ENCODE peak calls at places on chromosomes 12 and 14, in eight cellular contexts. J, D, L, S, V, P, W and X are unnamed samples.
A peak's percentile ranks its signal among the peaks of the same experiment; 100 is the strongest.

GRCh38 chr12:113862570-113863454 is 103.3 kb downstream of the RBM19 start:
- DNase-seq in V (peak; percentile 20), S (no peak), J (no peak), D (no peak), W (no peak), L (no peak), P (peak; percentile 94), X (no peak)

GRCh38 chr12:110934093-110934852 is 13.9 kb upstream of the MYL2 start:
- DNase-seq in V (peak; percentile 77), L (no peak), D (no peak), J (no peak), W (no peak), S (no peak), P (no peak), X (no peak)

GRCh38 chr14:100547633-100548294 is 39.5 kb downstream of the BEGAIN start:
- DNase-seq in P (peak; percentile 21), V (no peak), W (peak; percentile 68), S (peak; percentile 60), D (peak; percentile 61), L (no peak), J (peak; percentile 82), X (peak; percentile 91)

GRCh38 chr14:50791201-50791600 is 39.8 kb downstream of the NIN start:
- DNase-seq in D (no peak), L (no peak), W (no peak), P (no peak), V (no peak), J (no peak), S (no peak), X (no peak)

GRCh38 chr14:75370416-75371205 is 57.2 kb upstream of the JDP2 start:
- DNase-seq in V (no peak), L (no peak), S (no peak), D (no peak), J (no peak), P (no peak), W (no peak), X (no peak)

GRCh38 chr12:32069071-32069470 is 37.6 kb upstream of the BICD1 start:
- DNase-seq in V (peak; percentile 59), J (no peak), W (no peak), S (no peak), P (no peak), D (no peak), L (no peak), X (no peak)

GRCh38 chr12:106915635-106916026 is 40.1 kb upstream of the TMEM263 start:
- DNase-seq in W (no peak), V (no peak), L (no peak), J (no peak), P (no peak), D (no peak), S (no peak), X (no peak)

GRCh38 chr12:50615534-50616296 is 110.9 kb downstream of the DIP2B start:
- DNase-seq in P (peak; percentile 37), L (no peak), D (no peak), V (peak; percentile 51), J (no peak), W (no peak), S (no peak), X (no peak)

GRCh38 chr14:78081245-78081644 is 88.9 kb upstream of the NRXN3 start:
- DNase-seq in D (no peak), P (no peak), L (no peak), W (no peak), S (no peak), V (no peak), J (no peak), X (no peak)

GRCh38 chr14:95482967-95483842 is 33.2 kb downstream of the SYNE3 start:
- DNase-seq in L (no peak), P (peak; percentile 97), V (peak; percentile 67), W (peak; percentile 63), S (peak; percentile 84), D (peak; percentile 67), J (peak; percentile 71), X (peak; percentile 28)

GRCh38 chr14:95620659-95621059 is 65.6 kb upstream of the TCL1B start:
- DNase-seq in V (no peak), P (no peak), S (no peak), J (no peak), L (no peak), W (no peak), D (no peak), X (no peak)

GRCh38 chr12:94457331-94457730 is 2.3 kb downstream of the CEP83 start:
- DNase-seq in P (no peak), D (no peak), L (no peak), J (no peak), V (no peak), W (no peak), S (no peak), X (no peak)

GRCh38 chr12:16555630-16556029 is 50.3 kb downstream of the LMO3 start:
- DNase-seq in V (no peak), P (peak; percentile 87), J (no peak), W (no peak), S (no peak), D (no peak), L (no peak), X (no peak)

GRCh38 chr12:1795785-1796514 is 24.4 kb upstream of the LRTM2 start:
- DNase-seq in V (peak; percentile 90), D (peak; percentile 95), J (peak; percentile 96), W (peak; percentile 92), S (peak; percentile 94), P (peak; percentile 81), L (peak; percentile 95), X (peak; percentile 94)
- TF ChIP-seq POLR2A in V (peak; percentile 87), D (no peak), J (peak; percentile 82), W (peak; percentile 70), S (peak; percentile 37), P (peak; percentile 43), L (peak; percentile 89), X (peak; percentile 72)

GRCh38 chr12:47819544-47819901 is 180 bp downstream of the HDAC7 start:
- DNase-seq in D (no peak), L (no peak), J (no peak), W (no peak), V (no peak), S (no peak), P (no peak), X (no peak)

GRCh38 chr12:47819902-47820630 is at the start of gene HDAC7:
- DNase-seq in W (peak; percentile 94), J (peak; percentile 85), D (peak; percentile 84), S (peak; percentile 85), L (peak; percentile 85), V (peak; percentile 86), P (peak; percentile 72), X (peak; percentile 80)

GRCh38 chr12:47821346-47821706 is 1.6 kb upstream of the HDAC7 start:
- DNase-seq in W (no peak), S (no peak), P (no peak), V (no peak), L (no peak), D (no peak), J (no peak), X (no peak)

GRCh38 chr12:47822386-47822785 is 2.7 kb upstream of the HDAC7 start:
- DNase-seq in L (no peak), D (no peak), S (no peak), V (no peak), W (no peak), P (no peak), J (no peak), X (no peak)

GRCh38 chr12:47820631-47821345 is 1.1 kb upstream of the HDAC7 start:
- DNase-seq in S (peak; percentile 78), P (peak; percentile 95), W (peak; percentile 87), J (peak; percentile 74), D (peak; percentile 72), V (peak; percentile 91), L (no peak), X (peak; percentile 89)
- TF ChIP-seq POLR2A in S (peak; percentile 86), P (no peak), W (peak; percentile 76), J (peak; percentile 9), D (no peak), V (peak; percentile 70), L (no peak), X (peak; percentile 45)

GRCh38 chr14:37586783-37587428 is 8.1 kb downstream of the FOXA1 start:
- DNase-seq in D (no peak), V (no peak), W (no peak), J (no peak), P (no peak), S (no peak), L (no peak), X (no peak)

GRCh38 chr14:37584211-37585100 is 10.6 kb downstream of the FOXA1 start:
- DNase-seq in D (peak; percentile 61), W (no peak), S (no peak), L (no peak), J (peak; percentile 61), V (no peak), P (no peak), X (no peak)

GRCh38 chr14:37585971-37586759 is 8.9 kb downstream of the FOXA1 start:
- DNase-seq in S (no peak), P (no peak), V (no peak), J (no peak), W (no peak), L (no peak), D (no peak), X (no peak)

GRCh38 chr14:37585101-37585479 is 10.0 kb downstream of the FOXA1 start:
- DNase-seq in L (no peak), D (peak; percentile 69), P (no peak), S (no peak), V (no peak), J (peak; percentile 41), W (no peak), X (no peak)

DNA sequence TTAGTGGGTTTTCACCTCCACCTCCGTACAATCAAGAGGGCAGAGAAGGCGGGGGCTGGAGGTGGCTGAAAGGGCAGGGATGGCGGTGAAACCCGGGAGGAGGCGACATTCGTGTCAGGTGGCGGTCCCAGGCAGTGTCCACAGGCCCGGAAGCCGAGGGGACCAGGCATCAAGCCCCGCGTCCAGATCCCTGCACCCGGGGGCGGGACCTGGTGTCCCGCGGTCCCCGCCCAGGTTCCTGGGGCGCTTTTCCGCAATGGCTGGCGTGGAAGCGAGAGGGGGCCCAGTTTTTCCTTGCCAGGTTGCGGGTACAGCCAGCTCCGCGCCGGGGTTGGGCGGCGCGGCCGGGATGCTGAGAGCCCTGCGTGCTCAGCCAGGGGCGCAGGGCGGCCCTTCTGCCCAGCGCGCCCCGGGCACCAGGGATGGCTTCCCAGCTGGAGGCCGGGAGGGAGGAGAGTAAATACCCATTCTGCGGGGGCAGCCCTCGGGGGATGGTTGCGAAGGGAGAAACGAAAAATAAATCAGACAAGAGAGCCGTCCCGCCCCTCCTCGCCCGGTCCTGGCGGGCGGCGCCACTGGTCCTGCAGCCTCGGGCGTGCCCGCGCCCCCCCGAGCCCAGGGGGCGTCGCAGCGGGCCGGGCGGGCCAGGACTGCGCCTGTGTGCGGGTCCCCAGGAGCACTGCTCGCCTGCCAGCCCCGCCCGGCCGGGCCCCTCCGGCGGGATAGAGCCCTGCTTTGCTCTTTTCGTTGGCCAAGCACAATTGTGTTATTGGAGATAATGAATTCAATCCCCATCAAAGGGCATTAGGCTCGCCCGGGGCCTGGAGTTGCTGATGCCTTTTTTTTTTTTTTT is 11.5 kb downstream of the FOXA1 start:
- DNase-seq in P (no peak), W (no peak), L (no peak), V (peak; percentile 55), J (peak; percentile 48), S (no peak), D (no peak), X (no peak)
- TF ChIP-seq POLR2A in P (no peak), W (no peak), L (no peak), V (peak; percentile 25), J (peak; percentile 50), S (no peak), D (no peak), X (no peak)

DNA sequence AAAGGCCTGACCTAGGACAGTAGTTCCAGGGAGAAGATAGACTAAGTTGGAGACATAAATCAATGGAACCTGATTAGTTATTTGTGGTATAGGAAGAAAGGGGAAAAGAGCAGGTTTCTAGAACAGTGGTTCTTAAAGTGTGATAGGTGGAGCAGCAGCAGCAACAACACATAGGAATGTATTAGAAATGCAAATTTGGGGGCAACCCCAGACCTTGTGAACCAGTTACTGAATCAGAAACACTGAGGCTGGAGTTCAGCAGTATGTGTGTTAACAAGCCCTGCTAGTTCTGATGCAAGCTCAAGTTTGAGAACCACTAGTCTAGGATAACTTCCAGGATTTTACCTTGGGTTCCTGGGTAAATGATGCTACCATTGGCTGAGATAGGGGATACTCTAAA is 308.7 kb downstream of the EMP1 start:
- DNase-seq in S (no peak), J (no peak), L (no peak), V (no peak), W (no peak), D (no peak), P (no peak), X (no peak)
- TF ChIP-seq POLR2A in S (no peak), J (no peak), L (no peak), V (no peak), W (no peak), D (no peak), P (no peak), X (no peak)